ENCODE peak calls at places on chromosomes 3 and 15, in five cellular contexts. R is Peyer's patch, I is transverse colon, S is spleen, D is sigmoid colon. Q is an unnamed sample.

GRCh38 chr3:27722957-27723802 is 1.1 kb upstream of the EOMES start:
- DNase-seq in R (no peak), I (no peak), S (no peak), D (no peak), Q (no peak)

GRCh38 chr3:124620600-124621063 is 109.6 kb upstream of the UMPS start:
- DNase-seq in R (peak), I (peak), S (no peak), D (no peak), Q (peak)

GRCh38 chr15:38698215-38698614 is 133.6 kb upstream of the RASGRP1 start:
- DNase-seq in R (no peak), I (no peak), S (no peak), D (no peak), Q (peak)

GRCh38 chr3:64763980-64764379 is 76.2 kb upstream of the ADAMTS9 start:
- DNase-seq in R (no peak), I (no peak), S (no peak), D (no peak), Q (no peak)

GRCh38 chr3:146715176-146715575 is 110.0 kb upstream of the PLSCR5 start:
- DNase-seq in R (no peak), I (no peak), S (no peak), D (no peak), Q (no peak)

GRCh38 chr15:101676965-101677364 is 24.8 kb upstream of the TM2D3 start:
- DNase-seq in R (no peak), I (no peak), S (no peak), D (no peak), Q (no peak)

GRCh38 chr3:45100998-45101407 is 45.2 kb downstream of the CDCP1 start:
- DNase-seq in R (no peak), I (no peak), S (no peak), D (no peak), Q (peak)

GRCh38 chr3:113663324-113663750 is 33.1 kb downstream of the USF3 start:
- DNase-seq in R (no peak), I (no peak), S (no peak), D (no peak), Q (no peak)

GRCh38 chr3:187740446-187741399 is 4.5 kb downstream of the BCL6 start:
- DNase-seq in R (peak), I (peak), S (peak), D (peak), Q (peak)

GRCh38 chr3:146052791-146053310 is 108.1 kb downstream of the PLOD2 start:
- DNase-seq in R (no peak), I (no peak), S (no peak), D (no peak), Q (no peak)

GRCh38 chr3:58009026-58009748 is 965 bp downstream of the FLNB start:
- DNase-seq in R (peak), I (peak), S (peak), D (peak), Q (no peak)

GRCh38 chr3:11818033-11818432 is 28.7 kb downstream of the TAMM41 start:
- DNase-seq in R (no peak), I (no peak), S (no peak), D (no peak), Q (peak)

GRCh38 chr15:73766598-73766997 is 13.4 kb upstream of the INSYN1 start:
- DNase-seq in R (no peak), I (no peak), S (no peak), D (no peak), Q (no peak)

GRCh38 chr15:65068436-65068835 is 645 bp upstream of the RASL12 start:
- DNase-seq in R (no peak), I (no peak), S (no peak), D (no peak), Q (no peak)

GRCh38 chr3:38039899-38040261 is 872 bp downstream of the DLEC1 start:
- DNase-seq in R (no peak), I (peak), S (peak), D (peak), Q (peak)
- TF ChIP-seq CTCF in R (peak), I (no peak), S (peak), D (peak), Q (peak)

GRCh38 chr3:52893723-52894122 is 3.6 kb downstream of the STIMATE start:
- DNase-seq in R (no peak), I (no peak), S (no peak), D (no peak), Q (peak)
- H3K4me3 ChIP-seq in R (no peak), I (no peak), S (no peak), D (no peak), Q (no peak)

GRCh38 chr3:43286115-43286885 is at the start of gene SNRK:
- DNase-seq in R (peak), I (peak), S (peak), D (peak), Q (peak)
- TF ChIP-seq POLR2A in R (peak), I (peak), S (peak), D (no peak), Q (peak)

GRCh38 chr15:88918738-88919137 is 5.6 kb upstream of the MFGE8 start:
- DNase-seq in R (no peak), I (peak), S (no peak), D (no peak), Q (peak)
- TF ChIP-seq CTCF in R (no peak), I (no peak), S (no peak), D (no peak), Q (no peak)

DNA sequence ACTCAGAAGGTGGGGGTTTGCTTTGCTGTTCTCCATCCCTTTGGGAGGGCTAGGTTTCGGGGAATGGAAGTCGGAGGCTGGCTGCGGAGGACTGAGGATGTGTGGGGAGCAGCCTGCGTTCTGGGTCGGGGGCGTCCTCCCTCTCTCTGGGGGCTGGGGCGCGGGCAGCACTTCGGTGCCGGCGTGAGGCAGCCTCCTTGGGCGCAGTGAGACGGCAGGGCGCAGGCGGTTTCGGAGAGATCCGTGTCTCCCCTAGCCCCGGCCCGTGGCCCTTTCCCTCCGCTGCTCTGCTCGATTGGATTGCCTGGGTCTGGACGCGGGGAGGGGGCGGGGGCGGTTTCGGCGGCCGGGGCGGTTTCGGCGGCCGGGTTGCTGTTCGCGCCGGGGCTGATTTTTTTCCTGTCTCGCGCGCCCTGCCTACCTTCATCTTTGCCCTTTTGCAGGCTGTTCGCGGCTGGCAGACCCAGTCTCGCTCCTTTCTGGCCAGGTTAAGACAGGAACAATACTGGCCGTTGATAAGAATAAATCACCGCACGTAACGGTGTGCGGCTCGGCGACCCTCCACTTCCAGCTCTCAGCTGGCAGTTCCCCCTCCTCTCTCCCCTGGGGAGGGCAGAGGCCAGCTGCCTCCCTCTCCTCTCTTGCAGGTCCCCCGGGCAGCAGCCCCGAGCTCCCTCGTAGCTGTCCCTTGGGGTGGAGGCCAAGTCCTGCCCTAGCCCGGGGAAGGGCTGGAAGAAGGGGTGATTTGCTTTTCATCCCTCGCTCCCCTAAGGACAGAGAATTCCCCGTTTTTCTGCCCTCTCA is 1.6 kb downstream of the PTPRG start:
- DNase-seq in R (peak), I (peak), S (no peak), D (peak), Q (no peak)
- H3K4me3 ChIP-seq in R (peak), I (peak), S (peak), D (peak), Q (no peak)

GRCh38 chr15:92733934-92734521 is 78.5 kb upstream of the FAM174B start:
- DNase-seq in R (no peak), I (no peak), S (no peak), D (no peak), Q (no peak)
- TF ChIP-seq POLR2A in R (no peak), I (no peak), S (no peak), D (no peak), Q (no peak)

DNA sequence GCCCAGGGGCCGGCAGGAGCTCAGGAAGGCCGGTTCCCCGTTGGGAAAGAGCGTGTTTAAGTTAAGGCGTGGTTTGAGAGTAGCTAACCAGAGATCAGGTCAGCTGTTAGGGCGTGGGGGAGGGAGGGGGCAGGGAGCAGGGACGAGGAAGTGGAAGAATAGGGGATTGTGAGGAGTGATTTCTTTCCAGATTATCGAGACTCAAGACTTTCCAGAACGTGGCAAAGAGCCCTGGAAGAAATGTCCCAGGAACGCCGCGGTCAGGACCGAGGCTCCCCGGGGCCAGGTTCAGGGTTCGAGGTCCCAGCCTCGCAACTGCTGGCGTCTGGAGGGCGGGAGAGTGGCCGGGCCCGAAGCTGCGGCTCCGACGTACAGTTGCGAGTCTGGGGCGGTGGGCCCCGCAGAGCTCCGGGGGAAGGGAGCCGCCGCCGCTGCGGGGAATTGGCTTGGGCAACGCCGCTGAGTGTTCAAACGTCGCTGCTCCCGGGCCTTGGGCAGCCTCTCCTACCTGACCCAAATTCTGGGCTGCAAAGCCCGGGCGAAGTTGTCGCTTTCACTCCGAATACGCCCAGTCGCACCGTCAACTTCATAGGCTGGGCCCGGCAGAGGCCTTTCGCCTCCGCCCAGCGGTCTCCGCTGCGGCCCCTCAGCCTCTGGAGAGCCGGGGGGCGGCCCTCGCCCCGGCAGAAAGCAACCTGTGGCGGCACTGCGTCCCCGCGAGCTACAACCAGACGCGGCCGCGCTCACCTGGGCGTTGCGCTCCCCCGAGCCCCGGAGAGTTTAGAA is 9.5 kb downstream of the ISL2 start:
- DNase-seq in R (peak), I (peak), S (peak), D (peak), Q (no peak)
- TF ChIP-seq CTCF in R (no peak), I (no peak), S (no peak), D (no peak), Q (no peak)

GRCh38 chr15:30903497-30904187 is at the start of gene FAN1:
- DNase-seq in R (peak), I (peak), S (peak), D (peak), Q (peak)

GRCh38 chr15:30901889-30902288 is 1.8 kb upstream of the FAN1 start:
- DNase-seq in R (no peak), I (no peak), S (no peak), D (no peak), Q (no peak)

GRCh38 chr15:30905821-30906220 is 2.1 kb downstream of the FAN1 start:
- DNase-seq in R (no peak), I (peak), S (no peak), D (no peak), Q (no peak)

GRCh38 chr15:30904812-30905211 is 1.1 kb downstream of the FAN1 start:
- DNase-seq in R (no peak), I (no peak), S (no peak), D (no peak), Q (peak)

DNA sequence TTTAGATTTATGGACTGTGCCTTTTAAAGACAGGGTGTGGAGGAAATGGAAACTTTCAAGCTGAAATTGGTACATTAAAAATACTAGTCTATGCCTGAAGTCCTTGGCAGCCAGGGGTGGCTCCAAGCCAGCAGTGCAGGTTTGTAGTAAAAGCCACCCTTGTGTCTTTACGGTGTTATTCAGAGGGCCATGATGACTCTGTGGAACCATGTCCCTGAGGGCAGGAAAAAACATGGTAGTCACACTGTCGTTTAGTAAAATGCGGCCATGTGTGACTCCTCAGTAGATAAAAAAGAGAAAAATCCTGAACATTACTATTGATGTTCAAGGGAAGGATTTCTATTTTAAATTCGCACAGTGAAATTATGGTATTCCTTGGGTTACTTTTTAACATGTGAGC is 2.7 kb downstream of the FAN1 start:
- DNase-seq in R (no peak), I (peak), S (no peak), D (no peak), Q (no peak)
- H3K4me3 ChIP-seq in R (no peak), I (no peak), S (no peak), D (no peak), Q (no peak)

GRCh38 chr15:74781673-74782595 is at the start of gene CSK:
- DNase-seq in R (peak), I (peak), S (peak), D (peak), Q (peak)
- TF ChIP-seq POLR2A in R (peak), I (no peak), S (peak), D (no peak), Q (no peak)

Q was measured in NB4.